ENCODE peak calls at places on chromosomes 16 and 17, in seven cellular contexts. H is left kidney, U is neural progenitor cell, M is NCI-H524, R is NCI-H2081, J is NCI-H345, X is NCI-H69. C is an unnamed sample.

GRCh38 chr17:80103061-80103481 is 1.7 kb downstream of the GAA start:
- DNase-seq in H (no peak), U (no peak), M (no peak), R (no peak), J (no peak), X (no peak), C (no peak)

GRCh38 chr17:61809816-61810392 is 53.4 kb downstream of the BRIP1 start:
- DNase-seq in H (peak), U (no peak), M (no peak), R (peak), J (peak), X (peak), C (no peak)

GRCh38 chr17:57228921-57229320 is 27.4 kb upstream of the MSI2 start:
- DNase-seq in H (no peak), U (no peak), M (no peak), R (no peak), J (no peak), X (no peak), C (no peak)

GRCh38 chr16:22071352-22071923 is 20.9 kb upstream of the VWA3A start:
- DNase-seq in H (peak), U (peak), M (no peak), R (peak), J (no peak), X (peak), C (no peak)

GRCh38 chr17:52681486-52681885 is 523.0 kb upstream of the CA10 start:
- DNase-seq in H (no peak), U (no peak), M (no peak), R (peak), J (peak), X (peak), C (no peak)

GRCh38 chr17:13420294-13421277 is 181.1 kb downstream of the HS3ST3A1 start:
- DNase-seq in H (no peak), U (no peak), M (no peak), R (no peak), J (no peak), X (peak), C (peak)

GRCh38 chr17:6713130-6713917 is at the start of gene SLC13A5:
- DNase-seq in H (peak), U (peak), M (peak), R (no peak), J (no peak), X (peak), C (no peak)

GRCh38 chr17:21385281-21385845 is 9.2 kb downstream of the KCNJ12 start:
- DNase-seq in H (no peak), U (no peak), M (no peak), R (no peak), J (no peak), X (no peak), C (no peak)

GRCh38 chr17:41404024-41404651 is 6.7 kb upstream of the KRT31 start:
- DNase-seq in H (no peak), U (no peak), M (no peak), R (no peak), J (no peak), X (peak), C (peak)

GRCh38 chr17:79949646-79950292 is 85.9 kb downstream of the TBC1D16 start:
- DNase-seq in H (no peak), U (peak), M (no peak), R (no peak), J (no peak), X (no peak), C (no peak)

GRCh38 chr16:85142129-85142513 is 29.8 kb upstream of the CIBAR2 start:
- DNase-seq in H (no peak), U (no peak), M (no peak), R (no peak), J (no peak), X (no peak), C (no peak)

GRCh38 chr16:2194852-2195315 is 1.5 kb downstream of the CASKIN1 start:
- DNase-seq in H (peak), U (peak), M (peak), R (peak), J (peak), X (peak), C (peak)

GRCh38 chr17:67779098-67779672 is 46.1 kb upstream of the BPTF start:
- DNase-seq in H (peak), U (peak), M (no peak), R (no peak), J (no peak), X (peak), C (peak)

GRCh38 chr17:74161501-74161850 is 42.0 kb upstream of the RPL38 start:
- DNase-seq in H (peak), U (no peak), M (no peak), R (no peak), J (no peak), X (no peak), C (no peak)

GRCh38 chr17:44928950-44929720 is 13.8 kb upstream of the GFAP start:
- DNase-seq in H (no peak), U (no peak), M (no peak), R (no peak), J (no peak), X (no peak), C (no peak)

GRCh38 chr16:77993111-77993571 is 29.2 kb upstream of the CLEC3A start:
- DNase-seq in H (no peak), U (peak), M (peak), R (no peak), J (no peak), X (no peak), C (no peak)

GRCh38 chr17:71969500-71969899 is 151.3 kb upstream of the SOX9 start:
- DNase-seq in H (no peak), U (no peak), M (no peak), R (no peak), J (no peak), X (no peak), C (no peak)

GRCh38 chr17:33647976-33648375 is 354.9 kb upstream of the ASIC2 start:
- DNase-seq in H (peak), U (peak), M (no peak), R (no peak), J (no peak), X (no peak), C (no peak)

GRCh38 chr17:49748223-49748622 is 15.7 kb downstream of the FAM117A start:
- DNase-seq in H (no peak), U (no peak), M (no peak), R (no peak), J (no peak), X (no peak), C (no peak)